ENCODE peak calls at places on chromosomes 7 and 10, in seven cellular contexts. I is uterus, B is psoas muscle, H is body of pancreas, D is hepatocyte, Z is substantia nigra, L is upper lobe of right lung. G is an unnamed sample.

GRCh38 chr10:50437248-50437647 is 185.9 kb upstream of the ASAH2 start:
- DNase-seq in D (no peak), H (no peak), B (no peak), Z (no peak), L (no peak), I (no peak), G (no peak)

GRCh38 chr10:97768322-97769315 is 3.2 kb downstream of the SFRP5 start:
- DNase-seq in D (no peak), I (no peak), H (no peak), B (no peak), L (no peak), Z (no peak), G (no peak)

GRCh38 chr7:7427363-7427762 is 108.3 kb downstream of the COL28A1 start:
- DNase-seq in H (no peak), B (no peak), Z (no peak), L (no peak), D (no peak), I (no peak), G (no peak)

GRCh38 chr10:16384064-16384463 is 52.7 kb upstream of the PTER start:
- DNase-seq in B (no peak), H (no peak), Z (no peak), L (no peak), D (no peak), I (no peak), G (no peak)

GRCh38 chr7:2811476-2812118 is 32.5 kb downstream of the GNA12 start:
- DNase-seq in L (peak), B (peak), I (peak), H (no peak), D (peak), Z (no peak), G (no peak)

GRCh38 chr10:68327889-68328786 is 3.7 kb upstream of the HNRNPH3 start:
- DNase-seq in L (no peak), Z (no peak), B (no peak), H (no peak), D (peak), I (no peak), G (no peak)

GRCh38 chr7:7688310-7688709 is 30.1 kb downstream of the RPA3 start:
- DNase-seq in B (no peak), D (no peak), H (no peak), L (no peak), Z (no peak), I (no peak), G (no peak)

GRCh38 chr10:132493756-132494290 is 43.8 kb upstream of the INPP5A start:
- DNase-seq in I (peak), D (no peak), L (peak), Z (no peak), H (peak), B (no peak), G (no peak)

GRCh38 chr10:22491931-22492615 is 146.8 kb downstream of the SPAG6 start:
- DNase-seq in B (no peak), L (no peak), I (no peak), H (no peak), D (no peak), Z (no peak), G (peak)

GRCh38 chr7:132270517-132270916 is 305.8 kb downstream of the PLXNA4 start:
- DNase-seq in H (no peak), L (no peak), B (no peak), Z (no peak), D (peak), I (no peak), G (no peak)

GRCh38 chr10:62960416-62960815 is 144.2 kb upstream of the EGR2 start:
- DNase-seq in L (no peak), Z (no peak), I (no peak), B (no peak), D (no peak), H (no peak), G (no peak)

GRCh38 chr7:125563964-125564529 is 634.4 kb upstream of the POT1 start:
- DNase-seq in I (no peak), B (no peak), D (no peak), L (no peak), Z (no peak), H (no peak), G (no peak)

GRCh38 chr10:70890917-70891431 is 2.6 kb upstream of the PCBD1 start:
- DNase-seq in H (peak), I (peak), Z (peak), D (peak), B (peak), L (no peak), G (no peak)

GRCh38 chr10:34405611-34406462 is 409.3 kb downstream of the PARD3 start:
- DNase-seq in L (no peak), H (no peak), D (no peak), B (no peak), Z (no peak), I (no peak), G (no peak)

GRCh38 chr10:18610517-18610916 is 40.9 kb downstream of the NSUN6 start:
- DNase-seq in L (no peak), D (peak), H (no peak), B (no peak), Z (no peak), I (no peak), G (no peak)

GRCh38 chr7:36129048-36129534 is 24.0 kb upstream of the EEPD1 start:
- DNase-seq in I (no peak), H (peak), Z (no peak), B (peak), D (peak), L (no peak), G (no peak)

GRCh38 chr7:80826520-80827237 is 92.2 kb downstream of the SEMA3C start:
- DNase-seq in B (no peak), D (no peak), L (no peak), Z (no peak), H (no peak), I (no peak), G (no peak)

GRCh38 chr7:18834574-18835361 is 282.7 kb downstream of the TWIST1 start:
- DNase-seq in I (no peak), B (no peak), Z (no peak), D (no peak), H (no peak), L (no peak), G (no peak)

DNA sequence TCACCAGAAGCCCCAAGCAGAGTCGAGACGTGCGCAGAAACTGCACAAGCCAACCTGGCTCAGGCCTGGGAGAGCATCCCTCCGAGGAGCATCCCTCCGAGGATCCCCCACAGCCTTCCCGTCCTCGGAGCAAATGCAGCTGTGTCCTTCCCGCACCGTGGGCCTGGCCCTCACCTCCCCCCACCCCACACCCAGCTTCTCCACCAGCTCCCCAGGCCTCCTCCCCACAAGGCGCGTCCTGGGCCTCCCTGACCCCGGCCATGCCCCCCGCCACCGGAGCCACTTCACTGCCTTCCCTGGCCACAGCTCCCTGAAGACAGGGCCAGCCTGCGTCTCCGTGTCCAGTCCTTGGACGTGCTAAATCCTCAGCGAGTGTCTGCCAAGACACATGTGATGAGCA is 60.6 kb downstream of the PTPRN2 start:
- DNase-seq in H (no peak), I (no peak), B (no peak), D (no peak), Z (no peak), L (no peak), G (no peak)
- H3K27ac ChIP-seq in H (no peak), I (no peak), B (no peak), D (no peak), Z (no peak), L (no peak), G (no peak)

DNA sequence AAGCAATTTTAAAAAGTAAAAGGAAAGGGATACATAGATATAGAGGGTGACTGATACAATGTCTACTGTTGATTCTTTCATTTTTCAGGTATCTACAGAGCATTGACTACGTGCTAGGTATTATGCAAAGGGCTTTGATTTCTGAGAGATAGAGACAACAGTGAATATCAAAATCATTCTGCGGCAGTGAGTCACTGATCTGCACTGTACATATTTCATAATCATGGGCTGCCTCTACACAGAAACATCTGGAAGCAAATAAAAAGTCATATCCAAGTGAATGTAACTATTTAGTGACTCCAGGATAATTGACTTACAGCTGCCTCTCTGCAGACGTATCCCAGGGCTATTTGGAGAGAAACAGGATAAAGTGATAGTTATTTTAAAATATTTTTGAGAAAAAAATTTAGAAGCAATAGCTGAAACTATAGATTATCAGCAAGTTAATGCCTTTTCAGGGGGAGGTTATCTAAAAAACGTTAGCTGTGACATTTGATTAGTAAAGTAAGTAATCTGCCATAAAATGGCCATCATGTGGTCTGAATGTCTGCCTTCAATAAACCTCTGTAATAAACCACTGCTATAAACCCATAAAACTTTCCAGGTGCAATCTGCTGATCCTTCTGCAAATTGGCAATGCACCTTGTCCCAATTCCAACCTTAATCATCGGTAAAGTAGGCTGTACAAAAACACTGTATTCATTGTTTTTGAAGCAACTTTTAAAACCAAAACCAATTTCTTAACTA is 43.7 kb downstream of the CPXM2 start:
- DNase-seq in I (no peak), H (no peak), Z (no peak), L (no peak), B (no peak), D (peak), G (no peak)
- H3K27ac ChIP-seq in I (no peak), H (no peak), Z (no peak), L (no peak), B (no peak), D (peak), G (no peak)

GRCh38 chr10:6269953-6270867 is 67.5 kb downstream of the PFKFB3 start:
- DNase-seq in D (no peak), L (no peak), I (no peak), Z (no peak), H (no peak), B (no peak), G (peak)
- H3K27ac ChIP-seq in D (no peak), L (peak), I (no peak), Z (peak), H (no peak), B (no peak), G (no peak)

GRCh38 chr7:107993879-107994278 is 9.1 kb downstream of the LAMB1 start:
- DNase-seq in B (no peak), D (no peak), Z (no peak), H (no peak), L (no peak), I (no peak), G (no peak)

GRCh38 chr7:107995184-107996071 is 7.5 kb downstream of the LAMB1 start:
- DNase-seq in D (peak), H (no peak), I (no peak), L (no peak), B (no peak), Z (no peak), G (no peak)

GRCh38 chr7:107998150-107998549 is 4.8 kb downstream of the LAMB1 start:
- DNase-seq in H (no peak), Z (no peak), L (no peak), I (no peak), D (no peak), B (no peak), G (no peak)

GRCh38 chr7:107994366-107994765 is 8.6 kb downstream of the LAMB1 start:
- DNase-seq in H (no peak), Z (no peak), I (no peak), B (no peak), L (no peak), D (no peak), G (no peak)

GRCh38 chr7:107996072-107996824 is 6.7 kb downstream of the LAMB1 start:
- DNase-seq in H (no peak), I (no peak), D (no peak), Z (no peak), B (no peak), L (no peak), G (no peak)
- H3K27ac ChIP-seq in H (no peak), I (peak), D (peak), Z (no peak), B (no peak), L (no peak), G (no peak)

GRCh38 chr7:15554744-15555143 is 7.1 kb downstream of the AGMO start:
- DNase-seq in D (no peak), I (no peak), Z (no peak), L (no peak), B (no peak), H (no peak), G (no peak)
- H3K27ac ChIP-seq in D (no peak), I (no peak), Z (no peak), L (no peak), B (no peak), H (no peak), G (no peak)

GRCh38 chr10:103958996-103959395 is 7.9 kb upstream of the SLK start:
- DNase-seq in Z (no peak), D (no peak), L (no peak), B (no peak), H (no peak), I (no peak), G (no peak)
- H3K27ac ChIP-seq in Z (no peak), D (no peak), L (no peak), B (no peak), H (no peak), I (no peak), G (no peak)

GRCh38 chr7:100147278-100147677 is 1.4 kb upstream of the LAMTOR4 start:
- DNase-seq in Z (no peak), L (no peak), H (no peak), D (no peak), I (no peak), B (no peak), G (no peak)

GRCh38 chr7:100142461-100142860 is 6.3 kb upstream of the LAMTOR4 start:
- DNase-seq in I (no peak), H (no peak), B (no peak), L (no peak), D (no peak), Z (no peak), G (no peak)

GRCh38 chr7:100137851-100138760 is 10.6 kb upstream of the LAMTOR4 start:
- DNase-seq in D (no peak), H (no peak), L (no peak), B (no peak), I (no peak), Z (no peak), G (no peak)

DNA sequence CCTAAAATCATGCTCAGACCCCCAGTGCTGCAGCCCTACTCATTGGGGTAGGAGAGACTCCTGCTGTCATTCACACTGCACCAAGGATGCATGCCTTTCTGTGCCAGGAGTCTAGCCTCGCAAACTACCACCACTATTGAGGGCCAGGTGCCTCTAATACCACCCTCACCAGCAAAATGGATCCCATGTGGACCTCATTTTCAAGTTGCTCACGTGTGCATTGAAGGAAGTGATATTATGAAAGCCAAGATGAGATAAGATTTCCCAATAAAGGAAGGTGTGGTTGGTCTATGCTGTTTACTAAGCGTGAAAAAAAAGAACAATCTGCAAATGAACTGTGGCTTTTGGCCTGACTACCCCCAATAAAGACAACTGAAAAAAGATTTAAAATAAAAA is 7.2 kb upstream of the LAMTOR4 start:
- DNase-seq in B (no peak), Z (no peak), D (no peak), I (no peak), L (no peak), H (no peak), G (no peak)
- H3K27ac ChIP-seq in B (no peak), Z (no peak), D (peak), I (no peak), L (no peak), H (no peak), G (no peak)

DNA sequence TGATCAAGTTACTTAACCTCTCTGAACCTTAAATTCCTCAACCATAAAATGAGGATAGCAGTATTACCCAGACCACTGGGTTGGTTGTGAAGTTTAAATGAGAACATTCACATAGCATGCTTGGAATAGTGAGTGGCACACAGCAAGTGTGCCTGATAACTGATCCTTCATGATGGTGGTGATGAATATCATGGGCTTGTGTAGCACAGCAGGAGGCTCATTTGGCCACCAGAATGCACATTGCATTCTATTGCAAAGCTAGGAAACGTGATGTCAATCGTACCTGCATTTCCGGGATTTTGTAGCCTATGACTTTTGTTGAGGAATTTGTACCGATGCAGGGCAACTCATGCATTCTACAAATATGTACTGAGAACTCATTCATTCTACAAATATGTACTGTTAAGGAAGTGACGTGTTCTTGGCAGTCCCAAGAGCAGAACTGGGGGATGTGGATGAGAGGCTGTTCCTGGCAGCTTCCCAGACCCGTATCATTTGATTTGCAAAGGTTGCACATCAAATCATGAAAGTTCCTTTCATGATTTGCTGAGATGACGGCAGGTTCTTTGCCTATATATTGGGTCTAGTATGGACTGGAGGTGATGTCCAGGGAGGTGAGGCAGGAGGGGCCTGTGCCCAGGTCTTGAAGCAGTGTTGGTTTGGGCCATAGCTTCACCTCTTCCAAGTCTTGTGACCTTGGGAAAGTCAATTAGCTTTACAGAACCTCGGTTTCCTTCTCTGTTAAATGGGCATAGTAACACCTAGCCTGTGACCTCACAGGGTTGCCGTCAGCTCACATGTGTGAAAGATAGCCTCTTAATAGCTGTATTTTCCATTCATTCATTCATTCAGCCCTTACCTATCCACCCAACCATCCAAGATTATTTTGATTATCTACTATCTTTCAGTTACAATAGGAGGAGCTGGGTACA is 94.7 kb upstream of the SMNDC1 start:
- DNase-seq in B (no peak), I (no peak), Z (no peak), D (peak), L (no peak), H (peak), G (no peak)
- H3K27ac ChIP-seq in B (no peak), I (peak), Z (no peak), D (peak), L (no peak), H (peak), G (no peak)